ENCODE peak calls at places on chromosome 4, in five cellular contexts. Y is colonic mucosa, H is psoas muscle, O is K562, P is GM13977. G is an unnamed sample.

GRCh38 chr4:159235779-159236368 is 133.0 kb downstream of the RAPGEF2 start:
- DNase-seq in P (no peak), O (no peak), Y (no peak), H (no peak), G (no peak)

GRCh38 chr4:106105697-106106096 is 210.3 kb downstream of the TBCK start:
- DNase-seq in O (no peak), H (no peak), Y (no peak), P (no peak), G (no peak)

GRCh38 chr4:120266602-120267001 is 200.0 kb upstream of the MAD2L1 start:
- DNase-seq in O (no peak), P (no peak), Y (no peak), H (no peak), G (no peak)

GRCh38 chr4:1244081-1244977 is 4.6 kb downstream of the CTBP1 start:
- DNase-seq in H (peak; percentile 56), O (no peak), P (no peak), Y (no peak), G (no peak)

GRCh38 chr4:4490041-4490440 is 51.8 kb downstream of the STX18 start:
- DNase-seq in P (no peak), H (no peak), O (no peak), Y (no peak), G (no peak)

GRCh38 chr4:55545133-55545532 is 1.6 kb downstream of the CLOCK start:
- DNase-seq in Y (no peak), O (no peak), H (no peak), P (no peak), G (no peak)

GRCh38 chr4:17055788-17056187 is 157.3 kb upstream of the LDB2 start:
- DNase-seq in P (no peak), Y (no peak), H (no peak), O (no peak), G (no peak)

GRCh38 chr4:82611982-82612381 is 50.2 kb upstream of the TMEM150C start:
- DNase-seq in O (no peak), H (no peak), P (no peak), Y (no peak), G (no peak)

GRCh38 chr4:10033191-10033881 is 12.0 kb upstream of the SLC2A9 start:
- DNase-seq in P (no peak), O (peak; percentile 48), Y (no peak), H (peak; percentile 66), G (peak; percentile 26)

GRCh38 chr4:141815646-141816045 is 179.3 kb downstream of the IL15 start:
- DNase-seq in Y (no peak), H (no peak), P (no peak), O (no peak), G (no peak)

GRCh38 chr4:77047037-77047436 is 28.8 kb downstream of the CCNI start:
- DNase-seq in P (no peak), H (no peak), Y (no peak), O (peak; percentile 14), G (no peak)
- TF ChIP-seq CTCF in P (peak; percentile 46), H (peak; percentile 17), Y (no peak), O (peak; percentile 48), G (peak; percentile 45)

GRCh38 chr4:172202480-172203076 is 389.4 kb downstream of the GALNTL6 start:
- DNase-seq in H (no peak), O (peak; percentile 40), Y (no peak), P (peak; percentile 33), G (no peak)
- TF ChIP-seq CTCF in H (peak; percentile 22), O (peak; percentile 66), Y (peak; percentile 36), P (peak; percentile 57), G (peak; percentile 33)

GRCh38 chr4:94345267-94345666 is 2.6 kb upstream of the HPGDS start:
- DNase-seq in P (no peak), O (no peak), H (no peak), Y (no peak), G (no peak)

GRCh38 chr4:94349193-94349592 is 6.6 kb upstream of the HPGDS start:
- DNase-seq in Y (no peak), P (no peak), H (no peak), O (no peak), G (no peak)

GRCh38 chr4:94350095-94350494 is 7.5 kb upstream of the HPGDS start:
- DNase-seq in H (no peak), P (no peak), Y (no peak), O (no peak), G (no peak)

GRCh38 chr4:94345984-94346383 is 3.3 kb upstream of the HPGDS start:
- DNase-seq in O (no peak), P (no peak), Y (no peak), H (no peak), G (no peak)

GRCh38 chr4:94348705-94349104 is 6.1 kb upstream of the HPGDS start:
- DNase-seq in Y (no peak), P (no peak), H (no peak), O (no peak), G (no peak)
- TF ChIP-seq CTCF in Y (no peak), P (no peak), H (no peak), O (no peak), G (no peak)

GRCh38 chr4:139633661-139634060 is 32.0 kb upstream of the MGST2 start:
- DNase-seq in H (peak; percentile 22), Y (no peak), P (no peak), O (peak; percentile 18), G (no peak)
- TF ChIP-seq CTCF in H (peak; percentile 51), Y (peak; percentile 19), P (peak; percentile 31), O (peak; percentile 69), G (no peak)